ENCODE peak calls at places on chromosomes 13 and 19, in four cellular contexts. D is WERI-Rb-1, T is K562, L is vagina. R is an unnamed sample.

GRCh38 chr13:100549316-100549715 is 39.3 kb downstream of the GGACT start:
- DNase-seq in D (no peak), T (no peak), L (no peak), R (no peak)

GRCh38 chr19:13053761-13054604 is 48.7 kb downstream of the LYL1 start:
- DNase-seq in D (no peak), T (no peak), L (no peak), R (peak)

GRCh38 chr13:52851153-52851962 is 2.9 kb upstream of the PCDH8 start:
- DNase-seq in D (peak), T (no peak), L (no peak), R (peak)

GRCh38 chr19:49597703-49597974 is 6.7 kb downstream of the PRR12 start:
- DNase-seq in D (no peak), T (peak), L (no peak), R (no peak)

GRCh38 chr13:99041337-99041736 is 63.5 kb upstream of the DOCK9 start:
- DNase-seq in D (no peak), T (no peak), L (no peak), R (no peak)

GRCh38 chr13:33678906-33679657 is 138.9 kb upstream of the RFC3 start:
- DNase-seq in D (no peak), T (peak), L (no peak), R (peak)

GRCh38 chr13:52405767-52406494 is at the start of gene THSD1:
- DNase-seq in D (peak), T (no peak), L (no peak), R (peak)

GRCh38 chr19:45130888-45131615 is 29.7 kb downstream of the NKPD1 start:
- DNase-seq in D (no peak), T (no peak), L (no peak), R (no peak)

GRCh38 chr13:36712785-36713184 is 39.0 kb downstream of the SERTM1 start:
- DNase-seq in D (no peak), T (no peak), L (no peak), R (no peak)

GRCh38 chr19:17404015-17404414 is 1.4 kb downstream of the BST2 start:
- DNase-seq in D (no peak), T (peak), L (no peak), R (no peak)

GRCh38 chr19:39007096-39007495 is 25.3 kb downstream of the FBXO27 start:
- DNase-seq in D (no peak), T (no peak), L (no peak), R (no peak)

GRCh38 chr13:29140277-29140676 is 320.1 kb downstream of the MTUS2 start:
- DNase-seq in D (no peak), T (no peak), L (no peak), R (no peak)

GRCh38 chr13:49877629-49878218 is 58.4 kb downstream of the SPRYD7 start:
- DNase-seq in D (no peak), T (no peak), L (no peak), R (no peak)

GRCh38 chr13:102195566-102196462 is 206.0 kb downstream of the FGF14 start:
- DNase-seq in D (no peak), T (no peak), L (no peak), R (no peak)

GRCh38 chr13:111474136-111475002 is 153.9 kb downstream of the TEX29 start:
- DNase-seq in D (peak), T (peak), L (no peak), R (no peak)

GRCh38 chr13:44498502-44498901 is 77.6 kb downstream of the TSC22D1 start:
- DNase-seq in D (no peak), T (no peak), L (no peak), R (no peak)
- H3K27ac ChIP-seq in D (no peak), T (no peak), L (no peak), R (no peak)

DNA sequence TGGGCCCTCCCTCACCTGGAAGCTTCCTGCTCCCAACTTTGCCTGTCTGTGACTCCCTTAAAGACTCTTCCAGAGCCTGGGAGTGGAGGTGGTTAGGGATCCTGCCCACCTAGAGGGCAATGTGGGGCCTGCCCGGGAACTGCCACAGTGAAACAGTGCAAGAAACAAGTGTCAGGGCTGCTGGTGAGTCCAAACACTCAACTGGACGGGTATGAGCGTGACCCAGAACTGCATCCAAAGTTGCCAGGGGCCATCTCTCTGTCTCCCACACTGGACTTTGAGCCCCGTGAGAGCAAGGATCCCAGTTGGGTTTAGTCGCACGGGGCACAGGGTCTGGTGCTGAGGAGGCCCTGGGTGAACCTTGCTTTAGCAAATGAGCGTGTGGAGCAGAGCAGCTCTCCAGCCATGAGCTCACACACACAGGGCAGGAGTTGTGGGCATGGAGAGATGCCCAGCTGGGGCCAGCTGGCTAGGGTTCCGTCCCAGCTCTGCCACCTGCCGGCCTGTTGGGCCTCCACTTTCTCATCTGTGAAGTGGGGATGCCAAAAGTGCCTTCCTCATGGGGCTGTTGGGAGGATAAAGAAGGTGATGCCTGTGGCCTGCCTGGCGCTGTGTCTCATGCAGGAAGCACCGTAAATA is 2.8 kb upstream of the NUMBL start:
- DNase-seq in D (no peak), T (no peak), L (no peak), R (no peak)
- H3K27ac ChIP-seq in D (peak), T (no peak), L (no peak), R (no peak)

GRCh38 chr19:18833141-18833476 is 1.4 kb downstream of the UPF1 start:
- DNase-seq in D (no peak), T (no peak), L (no peak), R (no peak)

GRCh38 chr19:18833849-18834643 is 2.3 kb downstream of the UPF1 start:
- DNase-seq in D (no peak), T (no peak), L (no peak), R (no peak)

GRCh38 chr19:18831524-18832330 is at the start of gene UPF1:
- DNase-seq in D (peak), T (peak), L (no peak), R (peak)

GRCh38 chr19:18830488-18830887 is 1.3 kb upstream of the UPF1 start:
- DNase-seq in D (no peak), T (no peak), L (no peak), R (no peak)

DNA sequence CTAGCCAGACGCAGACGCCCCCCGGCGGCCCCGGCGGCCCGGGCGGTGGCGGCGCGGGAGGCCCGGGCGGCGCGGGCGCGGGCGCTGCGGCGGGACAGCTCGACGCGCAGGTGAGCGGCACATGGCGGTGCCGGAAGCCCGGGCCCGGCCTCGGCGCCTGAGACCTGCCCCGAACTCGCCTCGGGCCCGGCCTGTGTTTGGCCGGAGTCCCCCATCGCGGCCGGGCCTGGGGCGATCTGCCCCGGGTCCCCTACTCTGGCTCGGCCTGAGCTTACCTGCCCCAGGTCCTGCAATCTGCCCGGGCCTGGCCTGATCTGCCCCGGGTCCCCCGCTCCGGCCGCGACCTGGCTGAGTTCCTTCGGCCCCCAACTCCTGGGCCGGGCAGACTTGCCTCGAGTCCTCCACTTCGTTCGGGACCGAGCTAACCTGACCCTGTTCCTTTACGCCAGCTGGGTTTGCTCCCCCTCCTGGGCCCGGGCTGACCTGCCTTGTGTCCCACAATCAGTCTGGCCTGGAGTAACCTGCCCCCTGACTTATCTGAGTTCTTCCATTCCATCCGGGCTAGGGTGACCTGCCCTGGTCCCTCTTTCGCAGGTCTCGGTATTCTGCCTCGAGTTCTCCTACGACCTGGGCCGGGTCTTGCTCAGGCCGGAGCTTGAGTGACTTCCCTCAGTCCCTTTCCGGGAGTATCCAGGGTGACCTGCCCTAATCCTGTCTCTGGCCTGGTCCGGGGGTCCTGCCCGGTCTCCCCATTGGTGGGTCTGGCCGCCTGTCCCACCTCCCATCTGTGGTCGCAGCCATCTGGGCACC is 777 bp downstream of the UPF1 start:
- DNase-seq in D (peak), T (peak), L (no peak), R (no peak)
- H3K27ac ChIP-seq in D (peak), T (peak), L (peak), R (peak)

GRCh38 chr19:8517551-8518442 is 3.8 kb upstream of the ZNF414 start:
- DNase-seq in D (no peak), T (no peak), L (no peak), R (no peak)
- H3K27ac ChIP-seq in D (no peak), T (no peak), L (no peak), R (peak)

R was measured in lung.